ENCODE peak calls at places on chromosomes 16 and 17, in four cellular contexts. One of them, this sample, is unnamed. For H3K27me3, the result is how much of the 10 kb centered on the place peaks cover.

GRCh38 chr17:9810100-9810949 is 11.6 kb downstream of the GSG1L2 start:
- DNase-seq in K562: no peak
- DNase-seq in GM12878: no peak
- DNase-seq in HepG2: no peak
- DNase-seq in this sample: no peak

GRCh38 chr17:45342871-45343526 is 26.2 kb upstream of the MAP3K14 start:
- DNase-seq in K562: no peak
- DNase-seq in GM12878: no peak
- DNase-seq in HepG2: no peak
- DNase-seq in this sample: no peak

GRCh38 chr17:77746391-77746790 is 212.1 kb upstream of the TNRC6C start:
- DNase-seq in K562: no peak
- DNase-seq in GM12878: no peak
- DNase-seq in HepG2: no peak
- DNase-seq in this sample: no peak

GRCh38 chr17:80596760-80597608 is 52.3 kb downstream of the RPTOR start:
- DNase-seq in K562: no peak
- DNase-seq in GM12878: no peak
- DNase-seq in HepG2: no peak
- DNase-seq in this sample: no peak

GRCh38 chr17:55284944-55285339 is 20.2 kb downstream of the HLF start:
- DNase-seq in K562: no peak
- DNase-seq in GM12878: no peak
- DNase-seq in HepG2: no peak
- DNase-seq in this sample: no peak

GRCh38 chr17:5434984-5435383 is 4.0 kb downstream of the C1QBP start:
- DNase-seq in K562: no peak
- DNase-seq in GM12878: no peak
- DNase-seq in HepG2: no peak
- DNase-seq in this sample: no peak

GRCh38 chr17:1179112-1179634 is 608 bp downstream of the ABR start:
- DNase-seq in K562: no peak
- DNase-seq in GM12878: no peak
- DNase-seq in HepG2: no peak
- DNase-seq in this sample: peak

GRCh38 chr17:65433592-65433991 is 127.9 kb downstream of the AXIN2 start:
- DNase-seq in K562: no peak
- DNase-seq in GM12878: no peak
- DNase-seq in HepG2: no peak
- DNase-seq in this sample: no peak

GRCh38 chr17:38334480-38335364 is 9.0 kb downstream of the GPR179 start:
- DNase-seq in K562: no peak
- DNase-seq in GM12878: no peak
- DNase-seq in HepG2: no peak
- DNase-seq in this sample: peak

GRCh38 chr17:63035695-63036094 is 69.7 kb downstream of the TANC2 start:
- DNase-seq in K562: no peak
- DNase-seq in GM12878: no peak
- DNase-seq in HepG2: no peak
- DNase-seq in this sample: no peak

GRCh38 chr17:57970706-57971105 is 15.5 kb upstream of the CUEDC1 start:
- DNase-seq in K562: no peak
- DNase-seq in GM12878: no peak
- DNase-seq in HepG2: no peak
- DNase-seq in this sample: no peak

GRCh38 chr17:15966879-15967248 is 21.9 kb downstream of the ADORA2B start:
- DNase-seq in K562: no peak
- DNase-seq in GM12878: no peak
- DNase-seq in HepG2: peak
- DNase-seq in this sample: no peak

GRCh38 chr17:57889892-57890856 is 40.3 kb upstream of the MRPS23 start:
- DNase-seq in K562: no peak
- DNase-seq in GM12878: no peak
- DNase-seq in HepG2: no peak
- DNase-seq in this sample: peak

GRCh38 chr16:82042841-82043240 is 7.8 kb downstream of the HSD17B2 start:
- DNase-seq in K562: no peak
- DNase-seq in GM12878: no peak
- DNase-seq in HepG2: no peak
- DNase-seq in this sample: no peak

GRCh38 chr16:82040296-82040695 is 5.2 kb downstream of the HSD17B2 start:
- DNase-seq in K562: no peak
- DNase-seq in GM12878: no peak
- DNase-seq in HepG2: no peak
- DNase-seq in this sample: no peak

GRCh38 chr16:82041542-82041941 is 6.5 kb downstream of the HSD17B2 start:
- DNase-seq in K562: no peak
- DNase-seq in GM12878: no peak
- DNase-seq in HepG2: no peak
- DNase-seq in this sample: no peak

GRCh38 chr16:82043680-82044584 is 8.9 kb downstream of the HSD17B2 start:
- DNase-seq in K562: no peak
- DNase-seq in GM12878: no peak
- DNase-seq in HepG2: no peak
- DNase-seq in this sample: no peak

DNA sequence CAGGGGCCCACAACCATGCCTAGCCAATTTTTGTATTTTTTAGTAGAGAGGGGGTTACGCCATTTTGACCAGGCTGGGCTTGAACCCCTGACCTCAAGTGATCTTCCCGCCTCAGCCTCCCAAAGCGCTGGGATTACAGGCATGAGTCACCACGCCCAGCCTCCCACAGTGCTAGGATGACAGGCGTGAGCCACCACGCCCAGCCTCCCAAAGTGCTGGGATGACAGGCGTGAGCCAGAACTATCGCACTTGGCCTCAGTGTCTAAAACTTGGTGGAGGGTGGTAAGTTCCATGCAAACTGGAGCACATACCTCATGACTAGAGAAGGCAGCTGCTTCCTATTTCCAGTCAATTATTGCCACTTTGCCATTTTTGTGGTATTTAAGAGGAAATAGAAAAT is 7.1 kb downstream of the HSD17B2 start:
- DNase-seq in K562: no peak
- DNase-seq in GM12878: no peak
- DNase-seq in HepG2: no peak
- DNase-seq in this sample: no peak
- H3K27me3 ChIP-seq in K562: under half
- H3K27me3 ChIP-seq in GM12878: under half
- H3K27me3 ChIP-seq in HepG2: under half
- H3K27me3 ChIP-seq in this sample: under half

GRCh38 chr16:3950343-3951193 is 70.1 kb upstream of the CREBBP start:
- DNase-seq in K562: no peak
- DNase-seq in GM12878: no peak
- DNase-seq in HepG2: no peak
- DNase-seq in this sample: no peak
- TF ChIP-seq EP300 in K562: no peak
- TF ChIP-seq EP300 in GM12878: no peak
- TF ChIP-seq EP300 in HepG2: no peak
- TF ChIP-seq EP300 in this sample: no peak

GRCh38 chr16:10500582-10500981 is 79.8 kb downstream of the EMP2 start:
- DNase-seq in K562: no peak
- DNase-seq in GM12878: no peak
- DNase-seq in HepG2: no peak
- DNase-seq in this sample: no peak

GRCh38 chr16:10497132-10498088 is 83.0 kb downstream of the EMP2 start:
- DNase-seq in K562: peak
- DNase-seq in GM12878: no peak
- DNase-seq in HepG2: no peak
- DNase-seq in this sample: no peak

GRCh38 chr16:10501016-10501607 is 79.3 kb downstream of the EMP2 start:
- DNase-seq in K562: peak
- DNase-seq in GM12878: no peak
- DNase-seq in HepG2: peak
- DNase-seq in this sample: no peak

GRCh38 chr16:10504404-10504885 is 76.0 kb downstream of the EMP2 start:
- DNase-seq in K562: no peak
- DNase-seq in GM12878: no peak
- DNase-seq in HepG2: no peak
- DNase-seq in this sample: no peak

DNA sequence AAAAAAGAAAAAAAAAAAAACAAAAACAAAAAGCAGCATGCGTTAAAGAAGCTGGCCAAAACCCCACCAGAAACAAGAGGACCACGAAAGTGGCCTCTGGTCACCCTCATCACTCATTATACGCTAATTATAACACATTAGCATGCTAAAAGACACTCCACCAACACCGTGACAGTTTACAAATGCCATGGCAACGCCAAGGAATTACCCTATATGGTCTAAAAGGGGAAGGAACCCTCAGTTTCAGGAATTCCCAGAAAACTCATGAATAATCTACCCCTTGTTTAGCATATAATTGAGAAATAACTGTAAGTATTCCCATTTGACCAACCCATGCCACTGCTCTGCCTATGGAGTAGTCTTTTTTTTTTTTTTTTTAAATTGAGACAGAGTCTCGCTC is 77.6 kb downstream of the EMP2 start:
- DNase-seq in K562: no peak
- DNase-seq in GM12878: no peak
- DNase-seq in HepG2: no peak
- DNase-seq in this sample: no peak
- TF ChIP-seq FOXM1 in K562: no peak
- TF ChIP-seq FOXM1 in GM12878: no peak
- TF ChIP-seq FOXM1 in HepG2: no peak
- TF ChIP-seq FOXM1 in this sample: no peak

GRCh38 chr17:76382803-76383644 is 1.4 kb upstream of the SPHK1 start:
- DNase-seq in K562: peak
- DNase-seq in GM12878: no peak
- DNase-seq in HepG2: peak
- DNase-seq in this sample: peak
- H3K27me3 ChIP-seq in K562: under half
- H3K27me3 ChIP-seq in GM12878: under half
- H3K27me3 ChIP-seq in HepG2: under half
- H3K27me3 ChIP-seq in this sample: under half

GRCh38 chr17:32206816-32207215 is 58.8 kb upstream of the RHBDL3 start:
- DNase-seq in K562: no peak
- DNase-seq in GM12878: no peak
- DNase-seq in HepG2: no peak
- DNase-seq in this sample: no peak

GRCh38 chr17:32211671-32212070 is 54.0 kb upstream of the RHBDL3 start:
- DNase-seq in K562: no peak
- DNase-seq in GM12878: no peak
- DNase-seq in HepG2: no peak
- DNase-seq in this sample: no peak

DNA sequence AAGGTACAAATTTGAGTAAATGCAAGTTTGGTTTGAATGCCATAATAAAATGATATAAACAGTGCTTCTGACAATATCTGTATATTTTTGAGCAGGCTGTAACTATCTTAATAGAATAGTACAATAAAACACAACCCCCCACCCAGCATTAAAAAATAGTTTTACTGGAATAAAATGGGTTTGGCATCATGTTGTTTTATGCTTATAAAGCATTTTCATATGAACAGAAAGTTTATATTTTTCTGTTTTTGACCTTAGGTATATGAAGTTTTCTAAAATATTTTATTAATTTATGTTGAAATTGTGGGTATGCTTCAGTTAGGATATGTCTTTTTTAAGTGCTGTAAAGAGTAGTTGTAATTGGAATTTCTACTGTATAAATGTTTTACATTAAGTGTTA is 57.2 kb upstream of the RHBDL3 start:
- DNase-seq in K562: no peak
- DNase-seq in GM12878: no peak
- DNase-seq in HepG2: no peak
- DNase-seq in this sample: no peak
- TF ChIP-seq EP300 in K562: no peak
- TF ChIP-seq EP300 in GM12878: no peak
- TF ChIP-seq EP300 in HepG2: no peak
- TF ChIP-seq EP300 in this sample: no peak

DNA sequence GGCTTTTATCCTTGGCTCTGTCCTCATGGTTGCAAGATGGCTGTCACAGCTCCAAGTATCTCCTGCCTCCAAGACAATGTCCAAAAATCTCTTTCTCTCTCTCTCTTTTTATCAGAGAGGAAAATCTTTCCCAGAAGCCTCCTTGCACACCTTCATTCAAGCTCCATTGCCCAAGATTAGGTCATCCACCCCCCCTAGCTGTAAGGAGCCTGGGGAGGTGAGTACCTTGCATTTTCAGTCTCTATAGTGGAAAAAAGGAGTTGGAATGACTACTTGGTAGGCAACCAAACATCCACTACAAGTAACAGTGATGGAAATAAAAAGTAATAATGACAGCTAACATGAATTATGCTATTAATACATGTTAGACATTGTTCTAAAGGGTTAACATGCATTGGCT is 22.0 kb upstream of the NSMCE1 start:
- DNase-seq in K562: no peak
- DNase-seq in GM12878: no peak
- DNase-seq in HepG2: no peak
- DNase-seq in this sample: no peak
- TF ChIP-seq FOXM1 in K562: no peak
- TF ChIP-seq FOXM1 in GM12878: no peak
- TF ChIP-seq FOXM1 in HepG2: no peak
- TF ChIP-seq FOXM1 in this sample: no peak